ENCODE peak calls at places on chromosome 11, in six cellular contexts. Z, C, J, Q, U and W are unnamed samples.

GRCh38 chr11:119016216-119017009 is 1.7 kb downstream of the RPS25 start:
- DNase-seq in Z (no peak), C (no peak), Q (no peak), J (no peak), U (no peak), W (no peak)

GRCh38 chr11:107563702-107564101 is 1.8 kb downstream of the ALKBH8 start:
- DNase-seq in J (no peak), Z (peak; percentile 69), U (peak; percentile 67), C (peak; percentile 31), Q (peak; percentile 47), W (peak; percentile 41)

GRCh38 chr11:12841946-12842630 is 167.0 kb upstream of the RASSF10 start:
- DNase-seq in Q (no peak), U (no peak), C (peak; percentile 66), Z (peak; percentile 72), J (peak; percentile 58), W (no peak)

GRCh38 chr11:78562398-78562797 is 12.3 kb downstream of the NARS2 start:
- DNase-seq in Z (peak; percentile 70), Q (no peak), J (no peak), C (no peak), U (no peak), W (no peak)

GRCh38 chr11:77407613-77408012 is 66.3 kb downstream of the PAK1 start:
- DNase-seq in J (peak; percentile 40), Z (peak; percentile 83), C (peak; percentile 83), U (peak; percentile 94), Q (no peak), W (peak; percentile 97)

GRCh38 chr11:125933030-125933813 is 12.6 kb upstream of the VSIG10L2 start:
- DNase-seq in Z (no peak), Q (no peak), C (no peak), J (no peak), U (no peak), W (no peak)

GRCh38 chr11:45658292-45658991 is 7.0 kb downstream of the CHST1 start:
- DNase-seq in U (no peak), Z (peak; percentile 48), J (peak; percentile 82), Q (no peak), C (peak; percentile 89), W (no peak)

GRCh38 chr11:112339566-112339965 is 78.9 kb upstream of the PLET1 start:
- DNase-seq in C (no peak), J (no peak), Z (no peak), Q (no peak), U (no peak), W (no peak)

GRCh38 chr11:112922606-112923005 is 38.6 kb upstream of the NCAM1 start:
- DNase-seq in Z (no peak), U (no peak), Q (no peak), C (no peak), J (no peak), W (no peak)

GRCh38 chr11:19919050-19919561 is 206.5 kb downstream of the NAV2 start:
- DNase-seq in U (peak; percentile 82), J (peak; percentile 40), Q (no peak), Z (peak; percentile 96), C (peak; percentile 59), W (no peak)

GRCh38 chr11:118216621-118217526 is 7.9 kb downstream of the JAML start:
- DNase-seq in C (no peak), U (no peak), Q (no peak), J (no peak), Z (no peak), W (no peak)

GRCh38 chr11:117809236-117810055 is 12.4 kb upstream of the DSCAML1 start:
- DNase-seq in Q (peak; percentile 89), C (peak; percentile 67), J (peak; percentile 63), U (no peak), Z (no peak), W (peak; percentile 59)

GRCh38 chr11:65870307-65870658 is 2.3 kb downstream of the EFEMP2 start:
- DNase-seq in Z (no peak), Q (no peak), C (no peak), J (no peak), U (no peak), W (no peak)

GRCh38 chr11:65871811-65872548 is 620 bp downstream of the EFEMP2 start:
- DNase-seq in J (no peak), U (no peak), C (no peak), Z (peak; percentile 41), Q (no peak), W (no peak)

GRCh38 chr11:65872555-65873279 is at the start of gene EFEMP2:
- DNase-seq in C (no peak), U (no peak), Q (no peak), J (peak; percentile 62), Z (no peak), W (no peak)

GRCh38 chr11:65869643-65870306 is 2.8 kb downstream of the EFEMP2 start:
- DNase-seq in U (no peak), Z (no peak), C (peak; percentile 27), J (no peak), Q (no peak), W (no peak)

DNA sequence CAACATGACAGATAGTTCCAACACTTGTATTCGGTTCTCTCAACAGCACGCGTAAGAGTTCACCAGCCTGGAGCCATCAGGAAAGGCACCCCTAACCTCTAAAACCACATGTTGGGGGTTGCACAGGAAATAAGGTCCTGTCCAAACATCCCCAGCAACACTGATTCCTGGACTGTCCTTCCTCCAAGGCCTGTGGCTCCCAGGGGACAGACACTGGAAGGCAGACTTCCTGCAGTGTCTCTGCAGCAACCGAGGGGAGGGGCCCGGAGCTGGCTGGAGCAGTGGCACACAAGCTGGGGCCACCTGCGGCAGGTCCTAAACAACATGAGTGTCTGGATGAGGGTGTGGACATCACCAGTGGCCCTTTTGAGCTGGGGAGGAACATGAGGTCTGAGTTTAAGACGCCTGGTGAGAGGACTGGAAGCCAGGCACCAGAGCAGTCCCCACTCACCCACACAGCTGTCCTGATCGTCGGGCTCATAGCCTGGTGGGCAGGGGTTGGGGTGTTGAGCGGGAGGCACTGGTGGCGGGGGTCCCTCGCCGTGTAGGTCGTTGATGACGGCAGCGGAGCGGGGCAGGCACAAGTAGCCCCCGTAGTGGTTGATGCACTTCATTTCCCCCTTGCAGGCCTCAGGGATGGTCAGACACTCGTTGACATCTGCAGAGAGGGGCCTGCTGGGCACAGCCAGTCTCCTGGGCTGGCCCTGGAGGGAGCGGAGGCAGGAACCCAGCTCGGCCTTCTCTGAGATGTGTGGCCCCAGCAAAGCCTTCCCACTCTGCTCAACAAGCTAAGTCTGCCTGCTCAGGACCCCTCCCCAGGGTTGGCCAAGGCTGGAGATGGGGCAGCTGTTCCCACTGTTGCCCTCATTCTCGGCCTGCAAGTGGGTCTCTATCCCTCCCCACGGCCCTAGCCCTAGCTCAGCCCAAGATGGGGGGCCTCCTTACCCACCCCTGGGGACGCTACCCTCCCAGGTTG is 1.6 kb downstream of the EFEMP2 start:
- DNase-seq in U (no peak), J (no peak), Z (no peak), C (no peak), Q (no peak), W (no peak)
- H3K4me3 ChIP-seq in U (no peak overlapping the region), J (no peak overlapping the region), Z (peak overlapping the region; percentile 75), C (no peak overlapping the region), Q (no peak overlapping the region), W (no peak overlapping the region)

DNA sequence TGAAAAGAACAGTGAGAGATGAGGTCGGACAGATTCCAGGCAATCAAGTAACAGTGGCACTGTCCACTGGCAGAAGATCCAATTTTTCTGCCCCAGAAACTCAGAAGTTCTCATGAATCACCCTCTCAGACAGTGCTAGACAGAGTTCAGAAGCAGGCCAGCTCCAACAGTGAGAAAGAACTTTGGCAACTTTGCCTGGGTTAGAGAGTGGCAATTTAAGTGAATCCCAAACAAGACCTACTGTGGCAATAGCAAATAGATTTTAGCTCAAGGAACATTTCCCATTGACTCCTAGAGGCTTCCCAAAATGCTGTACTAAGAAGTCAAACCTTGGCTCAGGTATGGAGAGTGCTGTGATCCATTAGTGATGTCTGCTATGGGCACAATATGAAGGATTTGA is 12.3 kb downstream of the CD44 start:
- DNase-seq in C (no peak), J (no peak), Z (no peak), Q (no peak), U (no peak), W (no peak)
- H3K36me3 ChIP-seq in C (no peaks in the 10 kb centered on the region), J (no peaks in the 10 kb centered on the region), Z (peaks cover 11% of the 10 kb centered on the region), Q (no peaks in the 10 kb centered on the region), U (peaks cover 17% of the 10 kb centered on the region), W (no peaks in the 10 kb centered on the region)

DNA sequence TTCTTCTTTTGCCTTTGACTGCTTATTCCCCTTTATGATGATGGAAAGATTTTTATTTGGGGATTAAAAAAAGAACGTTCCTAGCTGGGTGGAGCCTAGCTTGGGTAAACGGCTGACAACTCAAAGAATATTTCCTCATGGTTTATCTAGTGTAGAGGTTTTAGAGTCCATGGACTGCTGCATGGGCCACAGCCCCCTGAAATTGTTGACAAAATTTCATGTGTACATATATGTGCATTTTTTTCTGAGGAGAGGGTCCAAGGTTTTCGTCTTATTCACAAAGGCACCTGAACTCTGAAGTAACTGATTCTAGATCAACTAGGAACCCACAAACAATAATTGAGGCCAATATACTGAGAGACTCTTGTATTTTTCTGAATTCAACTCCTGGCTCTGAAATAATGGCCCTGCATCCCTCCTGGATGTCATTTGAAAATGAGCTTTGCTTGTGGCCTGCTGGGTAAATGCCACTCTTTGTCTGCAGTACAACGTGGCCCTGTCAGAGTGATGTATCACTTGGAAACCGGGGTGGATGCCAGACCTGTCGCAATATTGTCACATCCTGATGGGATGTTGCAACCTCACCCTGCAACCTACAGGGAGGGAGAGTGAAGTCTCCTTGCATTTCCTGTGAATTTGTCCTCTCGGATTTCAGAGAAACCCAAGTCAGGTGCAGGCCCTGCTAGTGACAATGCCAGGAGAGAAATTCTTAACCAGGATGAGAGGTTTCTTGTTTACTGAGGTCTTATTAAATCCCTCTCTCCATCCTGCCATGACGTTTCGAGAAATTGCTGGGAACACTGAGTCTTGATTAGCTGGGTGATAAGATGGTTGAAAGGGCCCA is 33.8 kb downstream of the EHF start:
- DNase-seq in U (peak; percentile 87), Q (peak; percentile 82), Z (peak; percentile 90), C (peak; percentile 94), J (no peak), W (no peak)
- H3K4me3 ChIP-seq in U (no peak overlapping the region), Q (no peak overlapping the region), Z (no peak overlapping the region), C (no peak overlapping the region), J (no peak overlapping the region), W (no peak overlapping the region)

DNA sequence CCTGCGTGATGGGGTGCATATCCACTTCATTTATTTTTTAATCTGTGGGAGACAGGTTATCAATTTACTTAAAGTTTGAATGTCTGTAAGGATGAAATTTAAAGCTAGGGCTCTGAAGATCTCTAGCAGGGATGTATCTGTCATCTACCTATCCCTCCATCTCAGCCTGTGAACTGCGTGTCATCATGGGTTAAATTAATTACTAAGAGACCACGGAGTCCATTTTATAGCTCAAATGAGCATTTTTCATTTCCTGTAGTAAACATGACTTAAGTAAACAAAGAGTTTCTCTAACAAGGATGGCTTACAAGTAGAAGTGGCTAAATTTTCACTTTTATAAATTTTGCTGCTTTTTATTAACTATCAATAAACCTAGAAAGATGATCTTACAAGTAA is 2.9 kb upstream of the GLB1L3 start:
- DNase-seq in U (no peak), C (no peak), Z (no peak), Q (no peak), J (no peak), W (no peak)
- H3K36me3 ChIP-seq in U (no peaks in the 10 kb centered on the region), C (no peaks in the 10 kb centered on the region), Z (no peaks in the 10 kb centered on the region), Q (no peaks in the 10 kb centered on the region), J (no peaks in the 10 kb centered on the region), W (no peaks in the 10 kb centered on the region)